ENCODE peak calls at places on chromosomes 12 and 14, in nine cellular contexts. One of them, this sample, is unnamed.

GRCh38 chr12:82225871-82226270 is 132.3 kb downstream of the CCDC59 start:
- DNase-seq in NCI-H2107: no peak
- DNase-seq in cardiac fibroblast: no peak
- DNase-seq in stimulated activated CD8-positive, alpha-beta memory T cell treated with anti-CD3 and anti-CD28 coated beads, Interleukin-4, amount 100 ng/mL, for 48 hours: no peak
- DNase-seq in immature natural killer cell: no peak
- DNase-seq in heart right ventricle: no peak
- DNase-seq in stimulated activated CD4-positive, alpha-beta T cell treated with anti-CD3 and anti-CD28 coated beads, Interleukin-4, amount 100 ng/mL, for 1 hour: no peak
- DNase-seq in MV-4-11: no peak
- DNase-seq in NCI-H146: no peak
- DNase-seq in this sample: no peak

GRCh38 chr14:50783542-50783941 is 47.4 kb downstream of the NIN start:
- DNase-seq in stimulated activated CD8-positive, alpha-beta memory T cell treated with anti-CD3 and anti-CD28 coated beads, Interleukin-4, amount 100 ng/mL, for 48 hours: no peak
- DNase-seq in NCI-H2107: no peak
- DNase-seq in stimulated activated CD4-positive, alpha-beta T cell treated with anti-CD3 and anti-CD28 coated beads, Interleukin-4, amount 100 ng/mL, for 1 hour: no peak
- DNase-seq in NCI-H146: no peak
- DNase-seq in cardiac fibroblast: no peak
- DNase-seq in immature natural killer cell: no peak
- DNase-seq in MV-4-11: no peak
- DNase-seq in heart right ventricle: no peak
- DNase-seq in this sample: no peak

GRCh38 chr12:63276537-63277365 is 125.8 kb upstream of the AVPR1A start:
- DNase-seq in heart right ventricle: no peak
- DNase-seq in stimulated activated CD4-positive, alpha-beta T cell treated with anti-CD3 and anti-CD28 coated beads, Interleukin-4, amount 100 ng/mL, for 1 hour: no peak
- DNase-seq in cardiac fibroblast: peak; percentile 57
- DNase-seq in MV-4-11: peak; percentile 21
- DNase-seq in NCI-H2107: no peak
- DNase-seq in immature natural killer cell: no peak
- DNase-seq in NCI-H146: peak; percentile 61
- DNase-seq in stimulated activated CD8-positive, alpha-beta memory T cell treated with anti-CD3 and anti-CD28 coated beads, Interleukin-4, amount 100 ng/mL, for 48 hours: peak; percentile 26
- DNase-seq in this sample: no peak

GRCh38 chr12:49296836-49297694 is 2.1 kb downstream of the PRPH start:
- DNase-seq in immature natural killer cell: no peak
- DNase-seq in NCI-H2107: no peak
- DNase-seq in NCI-H146: peak; percentile 91
- DNase-seq in stimulated activated CD4-positive, alpha-beta T cell treated with anti-CD3 and anti-CD28 coated beads, Interleukin-4, amount 100 ng/mL, for 1 hour: no peak
- DNase-seq in MV-4-11: no peak
- DNase-seq in heart right ventricle: no peak
- DNase-seq in stimulated activated CD8-positive, alpha-beta memory T cell treated with anti-CD3 and anti-CD28 coated beads, Interleukin-4, amount 100 ng/mL, for 48 hours: peak; percentile 62
- DNase-seq in cardiac fibroblast: no peak
- DNase-seq in this sample: peak; percentile 25

GRCh38 chr14:93732524-93732923 is 55.8 kb downstream of the PRIMA1 start:
- DNase-seq in stimulated activated CD8-positive, alpha-beta memory T cell treated with anti-CD3 and anti-CD28 coated beads, Interleukin-4, amount 100 ng/mL, for 48 hours: no peak
- DNase-seq in stimulated activated CD4-positive, alpha-beta T cell treated with anti-CD3 and anti-CD28 coated beads, Interleukin-4, amount 100 ng/mL, for 1 hour: no peak
- DNase-seq in MV-4-11: no peak
- DNase-seq in immature natural killer cell: no peak
- DNase-seq in cardiac fibroblast: no peak
- DNase-seq in NCI-H2107: no peak
- DNase-seq in heart right ventricle: no peak
- DNase-seq in NCI-H146: no peak
- DNase-seq in this sample: no peak

GRCh38 chr12:112496493-112496892 is 77.7 kb downstream of the PTPN11 start:
- DNase-seq in NCI-H2107: no peak
- DNase-seq in stimulated activated CD8-positive, alpha-beta memory T cell treated with anti-CD3 and anti-CD28 coated beads, Interleukin-4, amount 100 ng/mL, for 48 hours: peak; percentile 32
- DNase-seq in NCI-H146: no peak
- DNase-seq in heart right ventricle: no peak
- DNase-seq in immature natural killer cell: no peak
- DNase-seq in MV-4-11: no peak
- DNase-seq in cardiac fibroblast: no peak
- DNase-seq in stimulated activated CD4-positive, alpha-beta T cell treated with anti-CD3 and anti-CD28 coated beads, Interleukin-4, amount 100 ng/mL, for 1 hour: no peak
- DNase-seq in this sample: no peak

GRCh38 chr12:25023808-25024207 is 74.9 kb upstream of the BCAT1 start:
- DNase-seq in NCI-H146: no peak
- DNase-seq in cardiac fibroblast: no peak
- DNase-seq in heart right ventricle: no peak
- DNase-seq in NCI-H2107: no peak
- DNase-seq in MV-4-11: no peak
- DNase-seq in immature natural killer cell: no peak
- DNase-seq in stimulated activated CD4-positive, alpha-beta T cell treated with anti-CD3 and anti-CD28 coated beads, Interleukin-4, amount 100 ng/mL, for 1 hour: no peak
- DNase-seq in stimulated activated CD8-positive, alpha-beta memory T cell treated with anti-CD3 and anti-CD28 coated beads, Interleukin-4, amount 100 ng/mL, for 48 hours: no peak
- DNase-seq in this sample: peak; percentile 16

GRCh38 chr12:65490193-65490592 is 211.7 kb downstream of the MSRB3 start:
- DNase-seq in heart right ventricle: no peak
- DNase-seq in stimulated activated CD4-positive, alpha-beta T cell treated with anti-CD3 and anti-CD28 coated beads, Interleukin-4, amount 100 ng/mL, for 1 hour: no peak
- DNase-seq in cardiac fibroblast: peak; percentile 37
- DNase-seq in NCI-H146: no peak
- DNase-seq in stimulated activated CD8-positive, alpha-beta memory T cell treated with anti-CD3 and anti-CD28 coated beads, Interleukin-4, amount 100 ng/mL, for 48 hours: no peak
- DNase-seq in NCI-H2107: no peak
- DNase-seq in immature natural killer cell: no peak
- DNase-seq in MV-4-11: no peak
- DNase-seq in this sample: no peak

GRCh38 chr12:11729439-11730150 is 80.1 kb downstream of the ETV6 start:
- DNase-seq in MV-4-11: no peak
- DNase-seq in cardiac fibroblast: peak; percentile 20
- DNase-seq in immature natural killer cell: no peak
- DNase-seq in NCI-H146: no peak
- DNase-seq in heart right ventricle: no peak
- DNase-seq in stimulated activated CD8-positive, alpha-beta memory T cell treated with anti-CD3 and anti-CD28 coated beads, Interleukin-4, amount 100 ng/mL, for 48 hours: no peak
- DNase-seq in stimulated activated CD4-positive, alpha-beta T cell treated with anti-CD3 and anti-CD28 coated beads, Interleukin-4, amount 100 ng/mL, for 1 hour: no peak
- DNase-seq in NCI-H2107: no peak
- DNase-seq in this sample: no peak

GRCh38 chr12:129613311-129613710 is 290.5 kb downstream of the TMEM132D start:
- DNase-seq in stimulated activated CD8-positive, alpha-beta memory T cell treated with anti-CD3 and anti-CD28 coated beads, Interleukin-4, amount 100 ng/mL, for 48 hours: no peak
- DNase-seq in NCI-H2107: no peak
- DNase-seq in heart right ventricle: no peak
- DNase-seq in immature natural killer cell: no peak
- DNase-seq in stimulated activated CD4-positive, alpha-beta T cell treated with anti-CD3 and anti-CD28 coated beads, Interleukin-4, amount 100 ng/mL, for 1 hour: no peak
- DNase-seq in NCI-H146: no peak
- DNase-seq in MV-4-11: no peak
- DNase-seq in cardiac fibroblast: no peak
- DNase-seq in this sample: no peak

GRCh38 chr12:750356-751191 is 1.8 kb upstream of the WNK1 start:
- DNase-seq in heart right ventricle: no peak
- DNase-seq in MV-4-11: peak; percentile 12
- DNase-seq in NCI-H2107: no peak
- DNase-seq in immature natural killer cell: no peak
- DNase-seq in cardiac fibroblast: no peak
- DNase-seq in NCI-H146: peak; percentile 12
- DNase-seq in stimulated activated CD4-positive, alpha-beta T cell treated with anti-CD3 and anti-CD28 coated beads, Interleukin-4, amount 100 ng/mL, for 1 hour: no peak
- DNase-seq in stimulated activated CD8-positive, alpha-beta memory T cell treated with anti-CD3 and anti-CD28 coated beads, Interleukin-4, amount 100 ng/mL, for 48 hours: no peak
- DNase-seq in this sample: no peak

GRCh38 chr12:94186461-94187237 is 38.3 kb downstream of the PLXNC1 start:
- DNase-seq in stimulated activated CD4-positive, alpha-beta T cell treated with anti-CD3 and anti-CD28 coated beads, Interleukin-4, amount 100 ng/mL, for 1 hour: no peak
- DNase-seq in immature natural killer cell: no peak
- DNase-seq in NCI-H2107: peak; percentile 10
- DNase-seq in stimulated activated CD8-positive, alpha-beta memory T cell treated with anti-CD3 and anti-CD28 coated beads, Interleukin-4, amount 100 ng/mL, for 48 hours: no peak
- DNase-seq in NCI-H146: peak; percentile 31
- DNase-seq in MV-4-11: no peak
- DNase-seq in cardiac fibroblast: peak; percentile 35
- DNase-seq in heart right ventricle: no peak
- DNase-seq in this sample: no peak

GRCh38 chr14:97524579-97525319 is 727.6 kb downstream of the VRK1 start:
- DNase-seq in NCI-H2107: no peak
- DNase-seq in heart right ventricle: no peak
- DNase-seq in cardiac fibroblast: no peak
- DNase-seq in NCI-H146: no peak
- DNase-seq in immature natural killer cell: peak; percentile 23
- DNase-seq in stimulated activated CD4-positive, alpha-beta T cell treated with anti-CD3 and anti-CD28 coated beads, Interleukin-4, amount 100 ng/mL, for 1 hour: no peak
- DNase-seq in stimulated activated CD8-positive, alpha-beta memory T cell treated with anti-CD3 and anti-CD28 coated beads, Interleukin-4, amount 100 ng/mL, for 48 hours: no peak
- DNase-seq in MV-4-11: peak; percentile 74
- DNase-seq in this sample: no peak

GRCh38 chr12:56338643-56339422 is at the start of gene IL23A:
- DNase-seq in NCI-H146: peak; percentile 96
- DNase-seq in stimulated activated CD4-positive, alpha-beta T cell treated with anti-CD3 and anti-CD28 coated beads, Interleukin-4, amount 100 ng/mL, for 1 hour: peak; percentile 82
- DNase-seq in NCI-H2107: peak; percentile 73
- DNase-seq in heart right ventricle: no peak
- DNase-seq in stimulated activated CD8-positive, alpha-beta memory T cell treated with anti-CD3 and anti-CD28 coated beads, Interleukin-4, amount 100 ng/mL, for 48 hours: peak; percentile 89
- DNase-seq in cardiac fibroblast: peak; percentile 61
- DNase-seq in immature natural killer cell: no peak
- DNase-seq in MV-4-11: no peak
- DNase-seq in this sample: peak; percentile 67

GRCh38 chr14:89391556-89391955 is 25.5 kb downstream of the FOXN3 start:
- DNase-seq in cardiac fibroblast: no peak
- DNase-seq in stimulated activated CD4-positive, alpha-beta T cell treated with anti-CD3 and anti-CD28 coated beads, Interleukin-4, amount 100 ng/mL, for 1 hour: no peak
- DNase-seq in stimulated activated CD8-positive, alpha-beta memory T cell treated with anti-CD3 and anti-CD28 coated beads, Interleukin-4, amount 100 ng/mL, for 48 hours: no peak
- DNase-seq in NCI-H2107: no peak
- DNase-seq in immature natural killer cell: no peak
- DNase-seq in MV-4-11: no peak
- DNase-seq in heart right ventricle: no peak
- DNase-seq in NCI-H146: no peak
- DNase-seq in this sample: no peak

GRCh38 chr12:52151859-52152783 is 39.7 kb downstream of the KRT80 start:
- DNase-seq in NCI-H2107: no peak
- DNase-seq in MV-4-11: peak; percentile 43
- DNase-seq in immature natural killer cell: peak; percentile 65
- DNase-seq in NCI-H146: peak; percentile 66
- DNase-seq in cardiac fibroblast: peak; percentile 63
- DNase-seq in stimulated activated CD4-positive, alpha-beta T cell treated with anti-CD3 and anti-CD28 coated beads, Interleukin-4, amount 100 ng/mL, for 1 hour: peak; percentile 76
- DNase-seq in heart right ventricle: peak; percentile 63
- DNase-seq in stimulated activated CD8-positive, alpha-beta memory T cell treated with anti-CD3 and anti-CD28 coated beads, Interleukin-4, amount 100 ng/mL, for 48 hours: peak; percentile 79
- DNase-seq in this sample: peak; percentile 74

GRCh38 chr12:50923361-50924130 is 28.8 kb upstream of the HIGD1C start:
- DNase-seq in stimulated activated CD8-positive, alpha-beta memory T cell treated with anti-CD3 and anti-CD28 coated beads, Interleukin-4, amount 100 ng/mL, for 48 hours: no peak
- DNase-seq in NCI-H146: peak; percentile 42
- DNase-seq in NCI-H2107: no peak
- DNase-seq in heart right ventricle: no peak
- DNase-seq in MV-4-11: peak; percentile 48
- DNase-seq in cardiac fibroblast: peak; percentile 38
- DNase-seq in immature natural killer cell: no peak
- DNase-seq in stimulated activated CD4-positive, alpha-beta T cell treated with anti-CD3 and anti-CD28 coated beads, Interleukin-4, amount 100 ng/mL, for 1 hour: no peak
- DNase-seq in this sample: peak; percentile 7

GRCh38 chr12:111757361-111758119 is 9.2 kb upstream of the ALDH2 start:
- DNase-seq in stimulated activated CD4-positive, alpha-beta T cell treated with anti-CD3 and anti-CD28 coated beads, Interleukin-4, amount 100 ng/mL, for 1 hour: no peak
- DNase-seq in stimulated activated CD8-positive, alpha-beta memory T cell treated with anti-CD3 and anti-CD28 coated beads, Interleukin-4, amount 100 ng/mL, for 48 hours: no peak
- DNase-seq in cardiac fibroblast: peak; percentile 32
- DNase-seq in immature natural killer cell: no peak
- DNase-seq in NCI-H146: no peak
- DNase-seq in MV-4-11: peak; percentile 99
- DNase-seq in NCI-H2107: no peak
- DNase-seq in heart right ventricle: peak; percentile 34
- DNase-seq in this sample: no peak

GRCh38 chr12:58086006-58086405 is 144.6 kb downstream of the ATP23 start:
- DNase-seq in stimulated activated CD8-positive, alpha-beta memory T cell treated with anti-CD3 and anti-CD28 coated beads, Interleukin-4, amount 100 ng/mL, for 48 hours: no peak
- DNase-seq in MV-4-11: no peak
- DNase-seq in stimulated activated CD4-positive, alpha-beta T cell treated with anti-CD3 and anti-CD28 coated beads, Interleukin-4, amount 100 ng/mL, for 1 hour: no peak
- DNase-seq in cardiac fibroblast: no peak
- DNase-seq in heart right ventricle: no peak
- DNase-seq in NCI-H146: no peak
- DNase-seq in immature natural killer cell: no peak
- DNase-seq in NCI-H2107: no peak
- DNase-seq in this sample: no peak

GRCh38 chr14:51780006-51780692 is 80.3 kb upstream of the GNG2 start:
- DNase-seq in cardiac fibroblast: peak; percentile 80
- DNase-seq in heart right ventricle: peak; percentile 69
- DNase-seq in NCI-H146: peak; percentile 64
- DNase-seq in MV-4-11: peak; percentile 14
- DNase-seq in immature natural killer cell: peak; percentile 72
- DNase-seq in stimulated activated CD8-positive, alpha-beta memory T cell treated with anti-CD3 and anti-CD28 coated beads, Interleukin-4, amount 100 ng/mL, for 48 hours: peak; percentile 85
- DNase-seq in NCI-H2107: peak; percentile 25
- DNase-seq in stimulated activated CD4-positive, alpha-beta T cell treated with anti-CD3 and anti-CD28 coated beads, Interleukin-4, amount 100 ng/mL, for 1 hour: peak; percentile 71
- DNase-seq in this sample: peak; percentile 76

GRCh38 chr12:30835216-30835615 is 80.5 kb upstream of the CAPRIN2 start:
- DNase-seq in stimulated activated CD8-positive, alpha-beta memory T cell treated with anti-CD3 and anti-CD28 coated beads, Interleukin-4, amount 100 ng/mL, for 48 hours: no peak
- DNase-seq in NCI-H146: no peak
- DNase-seq in stimulated activated CD4-positive, alpha-beta T cell treated with anti-CD3 and anti-CD28 coated beads, Interleukin-4, amount 100 ng/mL, for 1 hour: no peak
- DNase-seq in NCI-H2107: no peak
- DNase-seq in immature natural killer cell: no peak
- DNase-seq in cardiac fibroblast: no peak
- DNase-seq in MV-4-11: no peak
- DNase-seq in heart right ventricle: no peak
- DNase-seq in this sample: no peak

GRCh38 chr14:86777950-86778602 is 1214.9 kb downstream of the GALC start:
- DNase-seq in cardiac fibroblast: peak; percentile 62
- DNase-seq in stimulated activated CD4-positive, alpha-beta T cell treated with anti-CD3 and anti-CD28 coated beads, Interleukin-4, amount 100 ng/mL, for 1 hour: no peak
- DNase-seq in NCI-H2107: no peak
- DNase-seq in stimulated activated CD8-positive, alpha-beta memory T cell treated with anti-CD3 and anti-CD28 coated beads, Interleukin-4, amount 100 ng/mL, for 48 hours: no peak
- DNase-seq in NCI-H146: no peak
- DNase-seq in immature natural killer cell: no peak
- DNase-seq in heart right ventricle: no peak
- DNase-seq in MV-4-11: no peak
- DNase-seq in this sample: no peak

GRCh38 chr12:13067322-13067721 is 23.1 kb downstream of the FAM234B start:
- DNase-seq in stimulated activated CD8-positive, alpha-beta memory T cell treated with anti-CD3 and anti-CD28 coated beads, Interleukin-4, amount 100 ng/mL, for 48 hours: no peak
- DNase-seq in stimulated activated CD4-positive, alpha-beta T cell treated with anti-CD3 and anti-CD28 coated beads, Interleukin-4, amount 100 ng/mL, for 1 hour: no peak
- DNase-seq in NCI-H146: no peak
- DNase-seq in immature natural killer cell: peak; percentile 7
- DNase-seq in MV-4-11: no peak
- DNase-seq in heart right ventricle: no peak
- DNase-seq in NCI-H2107: no peak
- DNase-seq in cardiac fibroblast: no peak
- DNase-seq in this sample: no peak

GRCh38 chr12:81416571-81416970 is 338.7 kb downstream of the ACSS3 start:
- DNase-seq in immature natural killer cell: no peak
- DNase-seq in heart right ventricle: no peak
- DNase-seq in NCI-H2107: no peak
- DNase-seq in NCI-H146: peak; percentile 12
- DNase-seq in MV-4-11: no peak
- DNase-seq in stimulated activated CD4-positive, alpha-beta T cell treated with anti-CD3 and anti-CD28 coated beads, Interleukin-4, amount 100 ng/mL, for 1 hour: no peak
- DNase-seq in cardiac fibroblast: no peak
- DNase-seq in stimulated activated CD8-positive, alpha-beta memory T cell treated with anti-CD3 and anti-CD28 coated beads, Interleukin-4, amount 100 ng/mL, for 48 hours: no peak
- DNase-seq in this sample: no peak

GRCh38 chr14:41280745-41281144 is 325.9 kb upstream of the LRFN5 start:
- DNase-seq in cardiac fibroblast: peak; percentile 23
- DNase-seq in NCI-H146: peak; percentile 25
- DNase-seq in stimulated activated CD4-positive, alpha-beta T cell treated with anti-CD3 and anti-CD28 coated beads, Interleukin-4, amount 100 ng/mL, for 1 hour: no peak
- DNase-seq in MV-4-11: no peak
- DNase-seq in heart right ventricle: no peak
- DNase-seq in stimulated activated CD8-positive, alpha-beta memory T cell treated with anti-CD3 and anti-CD28 coated beads, Interleukin-4, amount 100 ng/mL, for 48 hours: no peak
- DNase-seq in NCI-H2107: peak; percentile 26
- DNase-seq in immature natural killer cell: no peak
- DNase-seq in this sample: no peak

GRCh38 chr12:33828326-33828725 is 194.0 kb upstream of the ALG10 start:
- DNase-seq in cardiac fibroblast: no peak
- DNase-seq in heart right ventricle: no peak
- DNase-seq in stimulated activated CD4-positive, alpha-beta T cell treated with anti-CD3 and anti-CD28 coated beads, Interleukin-4, amount 100 ng/mL, for 1 hour: no peak
- DNase-seq in immature natural killer cell: no peak
- DNase-seq in MV-4-11: peak; percentile 17
- DNase-seq in NCI-H146: no peak
- DNase-seq in stimulated activated CD8-positive, alpha-beta memory T cell treated with anti-CD3 and anti-CD28 coated beads, Interleukin-4, amount 100 ng/mL, for 48 hours: no peak
- DNase-seq in NCI-H2107: no peak
- DNase-seq in this sample: no peak

GRCh38 chr12:55955800-55956508 is 9.9 kb downstream of the PMEL start:
- DNase-seq in NCI-H146: no peak
- DNase-seq in cardiac fibroblast: peak; percentile 71
- DNase-seq in NCI-H2107: no peak
- DNase-seq in immature natural killer cell: no peak
- DNase-seq in stimulated activated CD4-positive, alpha-beta T cell treated with anti-CD3 and anti-CD28 coated beads, Interleukin-4, amount 100 ng/mL, for 1 hour: peak; percentile 53
- DNase-seq in stimulated activated CD8-positive, alpha-beta memory T cell treated with anti-CD3 and anti-CD28 coated beads, Interleukin-4, amount 100 ng/mL, for 48 hours: peak; percentile 69
- DNase-seq in heart right ventricle: no peak
- DNase-seq in MV-4-11: peak; percentile 11
- DNase-seq in this sample: no peak

GRCh38 chr12:56040963-56041578 is 647 bp upstream of the RPS26 start:
- DNase-seq in NCI-H2107: no peak
- DNase-seq in MV-4-11: no peak
- DNase-seq in immature natural killer cell: no peak
- DNase-seq in stimulated activated CD8-positive, alpha-beta memory T cell treated with anti-CD3 and anti-CD28 coated beads, Interleukin-4, amount 100 ng/mL, for 48 hours: no peak
- DNase-seq in cardiac fibroblast: no peak
- DNase-seq in NCI-H146: peak; percentile 51
- DNase-seq in heart right ventricle: no peak
- DNase-seq in stimulated activated CD4-positive, alpha-beta T cell treated with anti-CD3 and anti-CD28 coated beads, Interleukin-4, amount 100 ng/mL, for 1 hour: no peak
- DNase-seq in this sample: no peak

GRCh38 chr12:13165578-13166120 is 30.9 kb upstream of the EMP1 start:
- DNase-seq in MV-4-11: peak; percentile 80
- DNase-seq in stimulated activated CD4-positive, alpha-beta T cell treated with anti-CD3 and anti-CD28 coated beads, Interleukin-4, amount 100 ng/mL, for 1 hour: peak; percentile 74
- DNase-seq in immature natural killer cell: peak; percentile 52
- DNase-seq in heart right ventricle: peak; percentile 62
- DNase-seq in NCI-H146: no peak
- DNase-seq in NCI-H2107: peak; percentile 66
- DNase-seq in cardiac fibroblast: peak; percentile 86
- DNase-seq in stimulated activated CD8-positive, alpha-beta memory T cell treated with anti-CD3 and anti-CD28 coated beads, Interleukin-4, amount 100 ng/mL, for 48 hours: peak; percentile 85
- DNase-seq in this sample: no peak

GRCh38 chr12:3165311-3165931 is 88.2 kb downstream of the TSPAN9 start:
- DNase-seq in cardiac fibroblast: no peak
- DNase-seq in heart right ventricle: no peak
- DNase-seq in immature natural killer cell: no peak
- DNase-seq in MV-4-11: no peak
- DNase-seq in stimulated activated CD4-positive, alpha-beta T cell treated with anti-CD3 and anti-CD28 coated beads, Interleukin-4, amount 100 ng/mL, for 1 hour: no peak
- DNase-seq in NCI-H2107: no peak
- DNase-seq in NCI-H146: no peak
- DNase-seq in stimulated activated CD8-positive, alpha-beta memory T cell treated with anti-CD3 and anti-CD28 coated beads, Interleukin-4, amount 100 ng/mL, for 48 hours: no peak
- DNase-seq in this sample: no peak

GRCh38 chr12:93795352-93795751 is 118.2 kb downstream of the CRADD start:
- DNase-seq in heart right ventricle: no peak
- DNase-seq in stimulated activated CD4-positive, alpha-beta T cell treated with anti-CD3 and anti-CD28 coated beads, Interleukin-4, amount 100 ng/mL, for 1 hour: no peak
- DNase-seq in NCI-H2107: no peak
- DNase-seq in stimulated activated CD8-positive, alpha-beta memory T cell treated with anti-CD3 and anti-CD28 coated beads, Interleukin-4, amount 100 ng/mL, for 48 hours: no peak
- DNase-seq in NCI-H146: no peak
- DNase-seq in immature natural killer cell: no peak
- DNase-seq in cardiac fibroblast: no peak
- DNase-seq in MV-4-11: no peak
- DNase-seq in this sample: no peak